ENCODE peak calls at places on chromosomes 16 and 17, in seven cellular contexts. U, Z, K, E, O, F and R are unnamed samples.

GRCh38 chr17:17393976-17394375 is 82.8 kb upstream of the MED9 start:
- DNase-seq in U (no peak), Z (no peak), K (no peak), E (peak; percentile 42), O (no peak), F (no peak), R (no peak)

GRCh38 chr17:413016-413350 is 60.4 kb upstream of the RPH3AL start:
- DNase-seq in U (no peak), Z (no peak), K (no peak), E (no peak), O (no peak), F (no peak), R (no peak)

GRCh38 chr16:55645986-55646385 is 9.8 kb upstream of the SLC6A2 start:
- DNase-seq in U (no peak), Z (no peak), K (no peak), E (no peak), O (no peak), F (peak; percentile 41), R (no peak)

GRCh38 chr16:74297296-74297665 is 667 bp downstream of the PSMD7 start:
- DNase-seq in U (peak; percentile 50), Z (no peak), K (no peak), E (no peak), O (peak; percentile 20), F (peak; percentile 69), R (no peak)

GRCh38 chr17:50908860-50909764 is 43.0 kb upstream of the TOB1 start:
- DNase-seq in U (no peak), Z (no peak), K (no peak), E (peak; percentile 79), O (no peak), F (peak; percentile 71), R (no peak)

GRCh38 chr16:87930456-87930855 is 5.9 kb downstream of the CA5A start:
- DNase-seq in U (peak; percentile 41), Z (no peak), K (no peak), E (no peak), O (peak; percentile 32), F (no peak), R (no peak)

GRCh38 chr16:17238285-17239028 is 232.3 kb downstream of the XYLT1 start:
- DNase-seq in U (no peak), Z (no peak), K (no peak), E (no peak), O (no peak), F (no peak), R (no peak)

GRCh38 chr16:25627641-25628040 is 64.1 kb upstream of the HS3ST4 start:
- DNase-seq in U (no peak), Z (no peak), K (no peak), E (no peak), O (no peak), F (no peak), R (no peak)

GRCh38 chr16:83992624-83993023 is 24.6 kb downstream of the NECAB2 start:
- DNase-seq in U (no peak), Z (no peak), K (no peak), E (no peak), O (peak; percentile 83), F (peak; percentile 69), R (no peak)

GRCh38 chr17:1860978-1861377 is 31.2 kb downstream of the RPA1 start:
- DNase-seq in U (no peak), Z (no peak), K (no peak), E (no peak), O (no peak), F (no peak), R (no peak)

GRCh38 chr17:4583796-4584124 is 569 bp upstream of the SMTNL2 start:
- DNase-seq in U (peak; percentile 11), Z (no peak), K (no peak), E (peak; percentile 62), O (peak; percentile 40), F (no peak), R (no peak)

GRCh38 chr17:4266550-4266949 is 2.8 kb upstream of the ANKFY1 start:
- DNase-seq in U (no peak), Z (no peak), K (no peak), E (no peak), O (no peak), F (no peak), R (no peak)

GRCh38 chr17:40557531-40558299 is 7.6 kb downstream of the CCR7 start:
- DNase-seq in U (no peak), Z (no peak), K (no peak), E (peak; percentile 65), O (peak; percentile 67), F (peak; percentile 46), R (peak; percentile 57)

GRCh38 chr17:79005063-79005861 is 4.3 kb downstream of the CANT1 start:
- DNase-seq in U (no peak), Z (no peak), K (no peak), E (no peak), O (no peak), F (peak; percentile 55), R (no peak)

GRCh38 chr17:29196784-29197515 is 16.8 kb upstream of the MYO18A start:
- DNase-seq in U (no peak), Z (no peak), K (no peak), E (peak; percentile 64), O (no peak), F (no peak), R (no peak)

GRCh38 chr16:27273670-27274522 is 5.3 kb upstream of the NSMCE1 start:
- DNase-seq in U (peak; percentile 84), Z (no peak), K (no peak), E (no peak), O (no peak), F (no peak), R (no peak)

GRCh38 chr17:15966183-15966878 is 21.4 kb downstream of the ADORA2B start:
- DNase-seq in U (no peak), Z (peak; percentile 72), K (peak; percentile 86), E (peak; percentile 64), O (no peak), F (no peak), R (no peak)

GRCh38 chr16:23857901-23858300 is 22.1 kb downstream of the PRKCB start:
- DNase-seq in U (no peak), Z (no peak), K (no peak), E (no peak), O (no peak), F (no peak), R (no peak)
- H3K4me1 ChIP-seq in U (peaks cover 93% of the 10 kb centered on the region), Z (no peaks in the 10 kb centered on the region), K (no peaks in the 10 kb centered on the region), E (peaks cover 100% of the 10 kb centered on the region), O (peaks cover 18% of the 10 kb centered on the region), F (no peaks in the 10 kb centered on the region), R (no peaks in the 10 kb centered on the region)

GRCh38 chr17:22512506-22512905 is 820.2 kb downstream of the KCNJ18 start:
- DNase-seq in U (no peak), Z (no peak), K (no peak), E (no peak), O (no peak), F (no peak), R (peak; percentile 23)
- H3K9me3 ChIP-seq in U (no peaks in the 10 kb centered on the region), Z (no peaks in the 10 kb centered on the region), K (peaks cover 25% of the 10 kb centered on the region), E (no peaks in the 10 kb centered on the region), O (no peaks in the 10 kb centered on the region), F (no peaks in the 10 kb centered on the region), R (no peaks in the 10 kb centered on the region)

GRCh38 chr16:71358464-71359031 is at the start of gene CALB2:
- DNase-seq in U (peak; percentile 42), Z (peak; percentile 40), K (peak; percentile 76), E (peak; percentile 86), O (peak; percentile 70), F (peak; percentile 82), R (peak; percentile 66)
- H3K4me3 ChIP-seq in U (no peak within 1 kb of the TSS), Z (peak within 1 kb of the TSS; percentile 44), K (no peak within 1 kb of the TSS), E (peak within 1 kb of the TSS; percentile 58), O (peak within 1 kb of the TSS; percentile 21), F (peak within 1 kb of the TSS; percentile 5), R (no peak within 1 kb of the TSS)

GRCh38 chr16:65905326-65905725 is 461.2 kb upstream of the CDH5 start:
- DNase-seq in U (no peak), Z (no peak), K (no peak), E (no peak), O (no peak), F (no peak), R (no peak)
- H3K4me1 ChIP-seq in U (peaks cover 24% of the 10 kb centered on the region), Z (no peaks in the 10 kb centered on the region), K (no peaks in the 10 kb centered on the region), E (no peaks in the 10 kb centered on the region), O (no peaks in the 10 kb centered on the region), F (no peaks in the 10 kb centered on the region), R (no peaks in the 10 kb centered on the region)

GRCh38 chr17:26782153-26782552 is 511.8 kb upstream of the WSB1 start:
- DNase-seq in U (no peak), Z (no peak), K (no peak), E (peak; percentile 39), O (no peak), F (no peak), R (no peak)
- H3K9me3 ChIP-seq in U (peaks cover 20% of the 10 kb centered on the region), Z (peaks cover 24% of the 10 kb centered on the region), K (peaks cover 19% of the 10 kb centered on the region), E (peaks cover 42% of the 10 kb centered on the region), O (no peaks in the 10 kb centered on the region), F (no peaks in the 10 kb centered on the region), R (peaks cover 31% of the 10 kb centered on the region)

GRCh38 chr17:30597776-30598288 is 120.6 kb downstream of the GOSR1 start:
- DNase-seq in U (no peak), Z (no peak), K (no peak), E (no peak), O (no peak), F (no peak), R (no peak)
- H3K4me3 ChIP-seq in U (no peak overlapping the region), Z (no peak overlapping the region), K (no peak overlapping the region), E (no peak overlapping the region), O (no peak overlapping the region), F (no peak overlapping the region), R (no peak overlapping the region)